ENCODE peak calls at places on chromosomes 11 and 22, in five cellular contexts. O, N, L, V and U are unnamed samples.

GRCh38 chr11:10605941-10606381 is 37.5 kb upstream of the LYVE1 start:
- DNase-seq in O (no peak), N (peak), L (no peak), V (no peak), U (no peak)

GRCh38 chr11:60951611-60951908 is 416 bp downstream of the SLC15A3 start:
- DNase-seq in O (peak), N (no peak), L (no peak), V (no peak), U (no peak)

GRCh38 chr11:66745356-66746235 is 16.6 kb upstream of the SPTBN2 start:
- DNase-seq in O (no peak), N (no peak), L (peak), V (no peak), U (no peak)

GRCh38 chr11:66192181-66192888 is 76.1 kb upstream of the RAB1B start:
- DNase-seq in O (no peak), N (no peak), L (no peak), V (no peak), U (no peak)

GRCh38 chr11:75311858-75312288 is 39.6 kb downstream of the ARRB1 start:
- DNase-seq in O (peak), N (peak), L (peak), V (no peak), U (no peak)

GRCh38 chr22:42033263-42034181 is 34.9 kb downstream of the WBP2NL start:
- DNase-seq in O (no peak), N (no peak), L (no peak), V (no peak), U (no peak)

GRCh38 chr22:46633334-46633890 is 13.2 kb downstream of the GRAMD4 start:
- DNase-seq in O (no peak), N (no peak), L (no peak), V (no peak), U (no peak)

GRCh38 chr11:132607575-132607974 is 924.7 kb downstream of the OPCML start:
- DNase-seq in O (no peak), N (no peak), L (no peak), V (no peak), U (no peak)

GRCh38 chr11:44575288-44575672 is 9.8 kb downstream of the CD82 start:
- DNase-seq in O (no peak), N (no peak), L (no peak), V (no peak), U (peak)

GRCh38 chr11:125938418-125938817 is 7.4 kb upstream of the VSIG10L2 start:
- DNase-seq in O (no peak), N (no peak), L (no peak), V (no peak), U (no peak)

GRCh38 chr11:69319255-69320106 is 25.5 kb downstream of the MYEOV start:
- DNase-seq in O (no peak), N (no peak), L (no peak), V (no peak), U (no peak)

GRCh38 chr11:94068764-94069163 is 47.6 kb downstream of the HEPHL1 start:
- DNase-seq in O (no peak), N (no peak), L (no peak), V (no peak), U (no peak)